ENCODE peak calls at places on chromosome 15, in seven cellular contexts. One of them, this sample, is unnamed.

GRCh38 chr15:91593081-91593480 is 260.4 kb upstream of the SLCO3A1 start:
- DNase-seq in omental fat pad: no peak
- DNase-seq in mesenchymal stem cell: no peak
- DNase-seq in non-pigmented ciliary epithelial cell: no peak
- DNase-seq in iPS-NIHi11: no peak
- DNase-seq in effector CD4-positive, alpha-beta T cell: no peak
- DNase-seq in activated naive CD4-positive, alpha-beta T cell treated with anti-CD3 and anti-CD28 coated beads for 36 hours: no peak
- DNase-seq in this sample: no peak

GRCh38 chr15:72782993-72783562 is 480 bp downstream of the ADPGK start:
- DNase-seq in omental fat pad: no peak
- DNase-seq in mesenchymal stem cell: peak
- DNase-seq in non-pigmented ciliary epithelial cell: no peak
- DNase-seq in iPS-NIHi11: no peak
- DNase-seq in effector CD4-positive, alpha-beta T cell: no peak
- DNase-seq in activated naive CD4-positive, alpha-beta T cell treated with anti-CD3 and anti-CD28 coated beads for 36 hours: peak
- DNase-seq in this sample: no peak

GRCh38 chr15:51223771-51224229 is 114.6 kb downstream of the CYP19A1 start:
- DNase-seq in omental fat pad: no peak
- DNase-seq in mesenchymal stem cell: peak
- DNase-seq in non-pigmented ciliary epithelial cell: no peak
- DNase-seq in iPS-NIHi11: no peak
- DNase-seq in effector CD4-positive, alpha-beta T cell: no peak
- DNase-seq in activated naive CD4-positive, alpha-beta T cell treated with anti-CD3 and anti-CD28 coated beads for 36 hours: no peak
- DNase-seq in this sample: no peak

GRCh38 chr15:68609618-68610017 is 30.8 kb downstream of the CORO2B start:
- DNase-seq in omental fat pad: peak
- DNase-seq in mesenchymal stem cell: peak
- DNase-seq in non-pigmented ciliary epithelial cell: no peak
- DNase-seq in iPS-NIHi11: no peak
- DNase-seq in effector CD4-positive, alpha-beta T cell: no peak
- DNase-seq in activated naive CD4-positive, alpha-beta T cell treated with anti-CD3 and anti-CD28 coated beads for 36 hours: no peak
- DNase-seq in this sample: no peak

GRCh38 chr15:21262851-21263400 is 177.4 kb downstream of the POTEB3 start:
- DNase-seq in omental fat pad: peak
- DNase-seq in mesenchymal stem cell: no peak
- DNase-seq in non-pigmented ciliary epithelial cell: no peak
- DNase-seq in iPS-NIHi11: no peak
- DNase-seq in effector CD4-positive, alpha-beta T cell: no peak
- DNase-seq in activated naive CD4-positive, alpha-beta T cell treated with anti-CD3 and anti-CD28 coated beads for 36 hours: no peak
- DNase-seq in this sample: no peak

GRCh38 chr15:75631935-75632334 is 6.4 kb upstream of the SNUPN start:
- DNase-seq in omental fat pad: no peak
- DNase-seq in mesenchymal stem cell: no peak
- DNase-seq in non-pigmented ciliary epithelial cell: no peak
- DNase-seq in iPS-NIHi11: no peak
- DNase-seq in effector CD4-positive, alpha-beta T cell: no peak
- DNase-seq in activated naive CD4-positive, alpha-beta T cell treated with anti-CD3 and anti-CD28 coated beads for 36 hours: no peak
- DNase-seq in this sample: no peak

GRCh38 chr15:79900087-79900486 is 3.3 kb upstream of the MTHFS start:
- DNase-seq in omental fat pad: no peak
- DNase-seq in mesenchymal stem cell: no peak
- DNase-seq in non-pigmented ciliary epithelial cell: no peak
- DNase-seq in iPS-NIHi11: no peak
- DNase-seq in effector CD4-positive, alpha-beta T cell: no peak
- DNase-seq in activated naive CD4-positive, alpha-beta T cell treated with anti-CD3 and anti-CD28 coated beads for 36 hours: no peak
- DNase-seq in this sample: no peak

GRCh38 chr15:80308002-80308401 is 56.0 kb upstream of the CTXND1 start:
- DNase-seq in omental fat pad: no peak
- DNase-seq in mesenchymal stem cell: no peak
- DNase-seq in non-pigmented ciliary epithelial cell: no peak
- DNase-seq in iPS-NIHi11: no peak
- DNase-seq in effector CD4-positive, alpha-beta T cell: no peak
- DNase-seq in activated naive CD4-positive, alpha-beta T cell treated with anti-CD3 and anti-CD28 coated beads for 36 hours: no peak
- DNase-seq in this sample: peak

GRCh38 chr15:65421360-65422215 is 1.2 kb downstream of the IGDCC4 start:
- DNase-seq in omental fat pad: no peak
- DNase-seq in mesenchymal stem cell: peak
- DNase-seq in non-pigmented ciliary epithelial cell: no peak
- DNase-seq in iPS-NIHi11: peak
- DNase-seq in effector CD4-positive, alpha-beta T cell: no peak
- DNase-seq in activated naive CD4-positive, alpha-beta T cell treated with anti-CD3 and anti-CD28 coated beads for 36 hours: peak
- DNase-seq in this sample: peak

GRCh38 chr15:60370804-60371700 is 26.7 kb downstream of the ANXA2 start:
- DNase-seq in omental fat pad: peak
- DNase-seq in mesenchymal stem cell: peak
- DNase-seq in non-pigmented ciliary epithelial cell: peak
- DNase-seq in iPS-NIHi11: no peak
- DNase-seq in effector CD4-positive, alpha-beta T cell: no peak
- DNase-seq in activated naive CD4-positive, alpha-beta T cell treated with anti-CD3 and anti-CD28 coated beads for 36 hours: no peak
- DNase-seq in this sample: no peak

GRCh38 chr15:72616491-72617210 is 37.8 kb upstream of the GOLGA6B start:
- DNase-seq in omental fat pad: no peak
- DNase-seq in mesenchymal stem cell: no peak
- DNase-seq in non-pigmented ciliary epithelial cell: no peak
- DNase-seq in iPS-NIHi11: no peak
- DNase-seq in effector CD4-positive, alpha-beta T cell: no peak
- DNase-seq in activated naive CD4-positive, alpha-beta T cell treated with anti-CD3 and anti-CD28 coated beads for 36 hours: no peak
- DNase-seq in this sample: no peak

GRCh38 chr15:35289029-35289617 is 204.0 kb upstream of the NANOGP8 start:
- DNase-seq in omental fat pad: no peak
- DNase-seq in mesenchymal stem cell: peak
- DNase-seq in non-pigmented ciliary epithelial cell: no peak
- DNase-seq in iPS-NIHi11: peak
- DNase-seq in effector CD4-positive, alpha-beta T cell: no peak
- DNase-seq in activated naive CD4-positive, alpha-beta T cell treated with anti-CD3 and anti-CD28 coated beads for 36 hours: no peak
- DNase-seq in this sample: no peak

GRCh38 chr15:67050062-67050461 is 15.3 kb upstream of the SMAD3 start:
- DNase-seq in omental fat pad: no peak
- DNase-seq in mesenchymal stem cell: no peak
- DNase-seq in non-pigmented ciliary epithelial cell: no peak
- DNase-seq in iPS-NIHi11: no peak
- DNase-seq in effector CD4-positive, alpha-beta T cell: no peak
- DNase-seq in activated naive CD4-positive, alpha-beta T cell treated with anti-CD3 and anti-CD28 coated beads for 36 hours: no peak
- DNase-seq in this sample: no peak

GRCh38 chr15:75104804-75105557 is 81.6 kb downstream of the PPCDC start:
- DNase-seq in omental fat pad: no peak
- DNase-seq in mesenchymal stem cell: peak
- DNase-seq in non-pigmented ciliary epithelial cell: peak
- DNase-seq in iPS-NIHi11: peak
- DNase-seq in effector CD4-positive, alpha-beta T cell: no peak
- DNase-seq in activated naive CD4-positive, alpha-beta T cell treated with anti-CD3 and anti-CD28 coated beads for 36 hours: peak
- DNase-seq in this sample: no peak

GRCh38 chr15:51132384-51133139 is 37.9 kb upstream of the TNFAIP8L3 start:
- DNase-seq in omental fat pad: no peak
- DNase-seq in mesenchymal stem cell: peak
- DNase-seq in non-pigmented ciliary epithelial cell: peak
- DNase-seq in iPS-NIHi11: peak
- DNase-seq in effector CD4-positive, alpha-beta T cell: no peak
- DNase-seq in activated naive CD4-positive, alpha-beta T cell treated with anti-CD3 and anti-CD28 coated beads for 36 hours: peak
- DNase-seq in this sample: no peak

GRCh38 chr15:27538325-27538724 is 560.8 kb downstream of the OCA2 start:
- DNase-seq in omental fat pad: no peak
- DNase-seq in mesenchymal stem cell: no peak
- DNase-seq in non-pigmented ciliary epithelial cell: no peak
- DNase-seq in iPS-NIHi11: no peak
- DNase-seq in effector CD4-positive, alpha-beta T cell: no peak
- DNase-seq in activated naive CD4-positive, alpha-beta T cell treated with anti-CD3 and anti-CD28 coated beads for 36 hours: no peak
- DNase-seq in this sample: no peak

GRCh38 chr15:73813071-73813470 is 59.9 kb upstream of the INSYN1 start:
- DNase-seq in omental fat pad: no peak
- DNase-seq in mesenchymal stem cell: no peak
- DNase-seq in non-pigmented ciliary epithelial cell: no peak
- DNase-seq in iPS-NIHi11: no peak
- DNase-seq in effector CD4-positive, alpha-beta T cell: no peak
- DNase-seq in activated naive CD4-positive, alpha-beta T cell treated with anti-CD3 and anti-CD28 coated beads for 36 hours: no peak
- DNase-seq in this sample: no peak

GRCh38 chr15:67832031-67832551 is 6.8 kb downstream of the SKOR1 start:
- DNase-seq in omental fat pad: no peak
- DNase-seq in mesenchymal stem cell: no peak
- DNase-seq in non-pigmented ciliary epithelial cell: no peak
- DNase-seq in iPS-NIHi11: peak
- DNase-seq in effector CD4-positive, alpha-beta T cell: no peak
- DNase-seq in activated naive CD4-positive, alpha-beta T cell treated with anti-CD3 and anti-CD28 coated beads for 36 hours: no peak
- DNase-seq in this sample: no peak

GRCh38 chr15:52010633-52011595 is 8.1 kb upstream of the MAPK6 start:
- DNase-seq in omental fat pad: no peak
- DNase-seq in mesenchymal stem cell: peak
- DNase-seq in non-pigmented ciliary epithelial cell: peak
- DNase-seq in iPS-NIHi11: no peak
- DNase-seq in effector CD4-positive, alpha-beta T cell: no peak
- DNase-seq in activated naive CD4-positive, alpha-beta T cell treated with anti-CD3 and anti-CD28 coated beads for 36 hours: peak
- DNase-seq in this sample: no peak

GRCh38 chr15:50786871-50787270 is 21.4 kb upstream of the SPPL2A start:
- DNase-seq in omental fat pad: no peak
- DNase-seq in mesenchymal stem cell: no peak
- DNase-seq in non-pigmented ciliary epithelial cell: no peak
- DNase-seq in iPS-NIHi11: no peak
- DNase-seq in effector CD4-positive, alpha-beta T cell: no peak
- DNase-seq in activated naive CD4-positive, alpha-beta T cell treated with anti-CD3 and anti-CD28 coated beads for 36 hours: no peak
- DNase-seq in this sample: no peak

GRCh38 chr15:85030301-85031049 is 48.8 kb downstream of the PDE8A start:
- DNase-seq in omental fat pad: no peak
- DNase-seq in mesenchymal stem cell: peak
- DNase-seq in non-pigmented ciliary epithelial cell: no peak
- DNase-seq in iPS-NIHi11: no peak
- DNase-seq in effector CD4-positive, alpha-beta T cell: no peak
- DNase-seq in activated naive CD4-positive, alpha-beta T cell treated with anti-CD3 and anti-CD28 coated beads for 36 hours: peak
- DNase-seq in this sample: no peak

GRCh38 chr15:91411570-91411969 is 311.5 kb downstream of the SV2B start:
- DNase-seq in omental fat pad: no peak
- DNase-seq in mesenchymal stem cell: no peak
- DNase-seq in non-pigmented ciliary epithelial cell: no peak
- DNase-seq in iPS-NIHi11: no peak
- DNase-seq in effector CD4-positive, alpha-beta T cell: no peak
- DNase-seq in activated naive CD4-positive, alpha-beta T cell treated with anti-CD3 and anti-CD28 coated beads for 36 hours: no peak
- DNase-seq in this sample: no peak

GRCh38 chr15:70002897-70003296 is 94.8 kb downstream of the TLE3 start:
- DNase-seq in omental fat pad: no peak
- DNase-seq in mesenchymal stem cell: no peak
- DNase-seq in non-pigmented ciliary epithelial cell: no peak
- DNase-seq in iPS-NIHi11: no peak
- DNase-seq in effector CD4-positive, alpha-beta T cell: no peak
- DNase-seq in activated naive CD4-positive, alpha-beta T cell treated with anti-CD3 and anti-CD28 coated beads for 36 hours: no peak
- DNase-seq in this sample: no peak

GRCh38 chr15:92725171-92725570 is 69.6 kb upstream of the FAM174B start:
- DNase-seq in omental fat pad: no peak
- DNase-seq in mesenchymal stem cell: no peak
- DNase-seq in non-pigmented ciliary epithelial cell: no peak
- DNase-seq in iPS-NIHi11: no peak
- DNase-seq in effector CD4-positive, alpha-beta T cell: no peak
- DNase-seq in activated naive CD4-positive, alpha-beta T cell treated with anti-CD3 and anti-CD28 coated beads for 36 hours: no peak
- DNase-seq in this sample: no peak

GRCh38 chr15:36831125-36831914 is 251.9 kb downstream of the CDIN1 start:
- DNase-seq in omental fat pad: no peak
- DNase-seq in mesenchymal stem cell: peak
- DNase-seq in non-pigmented ciliary epithelial cell: peak
- DNase-seq in iPS-NIHi11: no peak
- DNase-seq in effector CD4-positive, alpha-beta T cell: no peak
- DNase-seq in activated naive CD4-positive, alpha-beta T cell treated with anti-CD3 and anti-CD28 coated beads for 36 hours: no peak
- DNase-seq in this sample: no peak

GRCh38 chr15:80957556-80957955 is 32.1 kb downstream of the MESD start:
- DNase-seq in omental fat pad: no peak
- DNase-seq in mesenchymal stem cell: no peak
- DNase-seq in non-pigmented ciliary epithelial cell: no peak
- DNase-seq in iPS-NIHi11: no peak
- DNase-seq in effector CD4-positive, alpha-beta T cell: no peak
- DNase-seq in activated naive CD4-positive, alpha-beta T cell treated with anti-CD3 and anti-CD28 coated beads for 36 hours: no peak
- DNase-seq in this sample: no peak

GRCh38 chr15:39453500-39454073 is 127.3 kb upstream of the THBS1 start:
- DNase-seq in omental fat pad: no peak
- DNase-seq in mesenchymal stem cell: peak
- DNase-seq in non-pigmented ciliary epithelial cell: no peak
- DNase-seq in iPS-NIHi11: no peak
- DNase-seq in effector CD4-positive, alpha-beta T cell: no peak
- DNase-seq in activated naive CD4-positive, alpha-beta T cell treated with anti-CD3 and anti-CD28 coated beads for 36 hours: peak
- DNase-seq in this sample: no peak